ENCODE peak calls at places on chromosomes 5 and 9, in six cellular contexts. U, E, M, P, B and I are unnamed samples.

GRCh38 chr5:170263906-170264305 is 31.1 kb downstream of the C5orf58 start:
- DNase-seq in M (no peak), E (no peak), B (no peak), U (no peak), P (no peak), I (no peak)

GRCh38 chr5:94870496-94871214 is 252.2 kb downstream of the SLF1 start:
- DNase-seq in E (peak), B (no peak), P (peak), M (no peak), U (no peak), I (no peak)

GRCh38 chr5:177355868-177356168 is 1.9 kb upstream of the RGS14 start:
- DNase-seq in B (no peak), E (no peak), M (no peak), U (no peak), P (no peak), I (no peak)

GRCh38 chr9:37082214-37082765 is 38.1 kb upstream of the ZCCHC7 start:
- DNase-seq in P (no peak), B (no peak), E (no peak), M (no peak), U (no peak), I (peak)

GRCh38 chr9:137057545-137057944 is 3.7 kb upstream of the ENTPD2 start:
- DNase-seq in E (no peak), P (no peak), B (no peak), M (no peak), U (no peak), I (no peak)

GRCh38 chr9:130213898-130214761 is 41.9 kb downstream of the NCS1 start:
- DNase-seq in M (peak), E (peak), B (no peak), U (no peak), P (peak), I (no peak)

GRCh38 chr5:151141535-151141934 is 16.0 kb downstream of the ANXA6 start:
- DNase-seq in M (no peak), B (no peak), E (peak), P (peak), U (peak), I (peak)

GRCh38 chr5:84058561-84058960 is 326.1 kb downstream of the EDIL3 start:
- DNase-seq in U (no peak), M (no peak), P (no peak), E (no peak), B (no peak), I (no peak)

GRCh38 chr9:121688681-121689080 is 37.2 kb downstream of the DAB2IP start:
- DNase-seq in P (no peak), E (no peak), B (no peak), M (no peak), U (no peak), I (no peak)

GRCh38 chr5:71601222-71602026 is 14.3 kb downstream of the MCCC2 start:
- DNase-seq in B (peak), E (peak), P (peak), U (peak), M (peak), I (peak)

GRCh38 chr5:50766042-50766441 is 99.6 kb downstream of the PARP8 start:
- DNase-seq in U (no peak), E (no peak), B (no peak), M (no peak), P (no peak), I (peak)

GRCh38 chr5:78530342-78531096 is 118.1 kb downstream of the LHFPL2 start:
- DNase-seq in B (no peak), U (no peak), E (no peak), M (peak), P (no peak), I (peak)

GRCh38 chr9:91359734-91360470 is 1.8 kb downstream of the AUH start:
- DNase-seq in B (no peak), P (no peak), E (no peak), U (no peak), M (no peak), I (peak)

GRCh38 chr5:121628783-121629182 is 222.9 kb upstream of the FTMT start:
- DNase-seq in E (no peak), M (peak), P (no peak), U (no peak), B (no peak), I (no peak)
- H3K4me2 ChIP-seq in E (no peak), M (no peak), P (no peak), U (no peak), B (no peak), I (no peak)

GRCh38 chr5:2509527-2509926 is 241.9 kb downstream of the IRX2 start:
- DNase-seq in P (no peak), B (no peak), M (no peak), E (no peak), U (no peak), I (no peak)

GRCh38 chr5:2515180-2515809 is 236.2 kb downstream of the IRX2 start:
- DNase-seq in P (peak), U (no peak), M (no peak), E (no peak), B (no peak), I (no peak)

GRCh38 chr5:2507611-2508010 is 243.9 kb downstream of the IRX2 start:
- DNase-seq in P (no peak), M (no peak), U (no peak), E (no peak), B (no peak), I (no peak)

GRCh38 chr5:2508514-2508913 is 243.0 kb downstream of the IRX2 start:
- DNase-seq in E (no peak), U (no peak), M (no peak), B (no peak), P (no peak), I (no peak)

DNA sequence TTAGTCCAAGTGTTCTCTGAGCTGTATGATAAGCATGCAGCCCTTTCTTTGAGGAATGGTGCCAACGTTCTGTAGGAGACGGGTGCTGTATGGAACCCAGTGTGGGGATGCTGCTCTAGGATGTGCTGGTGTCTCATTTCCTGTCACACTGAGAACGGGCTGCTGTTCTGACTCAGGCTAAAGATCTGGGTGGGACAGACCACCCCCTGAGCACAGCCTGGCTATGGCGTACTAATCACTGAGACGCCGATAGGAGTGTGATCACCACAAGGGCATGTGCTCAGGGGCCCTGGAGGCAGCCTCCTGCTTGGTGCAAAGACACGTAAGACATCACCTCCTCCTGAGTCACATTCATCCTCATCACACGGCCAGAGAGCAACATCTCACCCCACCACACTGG is 240.3 kb downstream of the IRX2 start:
- DNase-seq in U (no peak), E (no peak), M (no peak), P (no peak), B (no peak), I (no peak)
- TF ChIP-seq EZH2 in U (no peak), E (no peak), M (no peak), P (no peak), B (no peak), I (no peak)

DNA sequence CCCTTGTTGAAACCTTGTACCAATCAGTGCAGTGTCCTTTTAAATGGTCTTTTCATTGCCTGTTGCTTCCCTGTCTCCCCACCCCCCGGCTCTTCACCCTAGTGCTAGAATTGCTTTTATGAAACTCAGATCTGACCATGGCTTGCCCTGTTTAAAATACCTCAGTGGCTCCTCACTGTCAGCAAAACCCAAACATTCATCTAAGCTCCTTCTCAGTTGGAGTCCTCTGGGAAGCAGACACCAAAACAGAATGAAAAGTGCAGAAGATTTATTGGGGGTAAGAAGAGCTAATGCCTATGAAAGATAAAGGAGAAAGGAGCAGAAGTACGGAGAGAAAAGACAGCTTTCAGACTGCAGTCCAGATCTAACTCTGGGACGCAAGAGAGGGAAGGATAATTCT is 56.2 kb downstream of the IRF1 start:
- DNase-seq in E (no peak), P (no peak), M (no peak), U (no peak), B (no peak), I (no peak)
- H3K4me2 ChIP-seq in E (no peak), P (no peak), M (peak), U (no peak), B (no peak), I (no peak)

GRCh38 chr5:1874820-1875219 is 7.9 kb downstream of the IRX4 start:
- DNase-seq in U (no peak), P (peak), B (no peak), E (peak), M (no peak), I (no peak)
- TF ChIP-seq EZH2 in U (no peak), P (peak), B (no peak), E (peak), M (peak), I (peak)